ENCODE peak calls at places on chromosome 2, in seven cellular contexts. One of them, this sample, is unnamed.

GRCh38 chr2:33104052-33104623 is 157.4 kb downstream of the LTBP1 start:
- DNase-seq in cardiac muscle cell: no peak
- DNase-seq in foreskin fibroblast: peak
- DNase-seq in fibroblast of the aortic adventitia: peak
- DNase-seq in left ventricle myocardium inferior: no peak
- DNase-seq in GM23338: no peak
- DNase-seq in epithelial cell of esophagus: peak
- DNase-seq in this sample: peak

GRCh38 chr2:64080179-64080578 is 61.0 kb upstream of the VPS54 start:
- DNase-seq in cardiac muscle cell: no peak
- DNase-seq in foreskin fibroblast: no peak
- DNase-seq in fibroblast of the aortic adventitia: no peak
- DNase-seq in left ventricle myocardium inferior: no peak
- DNase-seq in GM23338: no peak
- DNase-seq in epithelial cell of esophagus: no peak
- DNase-seq in this sample: no peak

GRCh38 chr2:1051585-1051984 is 100.9 kb downstream of the SNTG2 start:
- DNase-seq in cardiac muscle cell: no peak
- DNase-seq in foreskin fibroblast: no peak
- DNase-seq in fibroblast of the aortic adventitia: no peak
- DNase-seq in left ventricle myocardium inferior: no peak
- DNase-seq in GM23338: peak
- DNase-seq in epithelial cell of esophagus: no peak
- DNase-seq in this sample: no peak

GRCh38 chr2:34104601-34105000 is 505.5 kb upstream of the FAM98A start:
- DNase-seq in cardiac muscle cell: no peak
- DNase-seq in foreskin fibroblast: no peak
- DNase-seq in fibroblast of the aortic adventitia: peak
- DNase-seq in left ventricle myocardium inferior: no peak
- DNase-seq in GM23338: no peak
- DNase-seq in epithelial cell of esophagus: peak
- DNase-seq in this sample: peak

GRCh38 chr2:216849987-216850386 is 9.9 kb downstream of the TNP1 start:
- DNase-seq in cardiac muscle cell: no peak
- DNase-seq in foreskin fibroblast: no peak
- DNase-seq in fibroblast of the aortic adventitia: peak
- DNase-seq in left ventricle myocardium inferior: peak
- DNase-seq in GM23338: no peak
- DNase-seq in epithelial cell of esophagus: peak
- DNase-seq in this sample: no peak

GRCh38 chr2:222320441-222321395 is 21.9 kb upstream of the PAX3 start:
- DNase-seq in cardiac muscle cell: peak
- DNase-seq in foreskin fibroblast: no peak
- DNase-seq in fibroblast of the aortic adventitia: no peak
- DNase-seq in left ventricle myocardium inferior: peak
- DNase-seq in GM23338: peak
- DNase-seq in epithelial cell of esophagus: no peak
- DNase-seq in this sample: peak

GRCh38 chr2:154133823-154134222 is 262.1 kb downstream of the GALNT13 start:
- DNase-seq in cardiac muscle cell: no peak
- DNase-seq in foreskin fibroblast: no peak
- DNase-seq in fibroblast of the aortic adventitia: peak
- DNase-seq in left ventricle myocardium inferior: no peak
- DNase-seq in GM23338: no peak
- DNase-seq in epithelial cell of esophagus: peak
- DNase-seq in this sample: no peak

GRCh38 chr2:192286093-192286701 is 91.5 kb upstream of the TMEFF2 start:
- DNase-seq in cardiac muscle cell: peak
- DNase-seq in foreskin fibroblast: peak
- DNase-seq in fibroblast of the aortic adventitia: peak
- DNase-seq in left ventricle myocardium inferior: no peak
- DNase-seq in GM23338: peak
- DNase-seq in epithelial cell of esophagus: peak
- DNase-seq in this sample: peak

GRCh38 chr2:126912201-126912600 is 13.5 kb downstream of the TEX51 start:
- DNase-seq in cardiac muscle cell: no peak
- DNase-seq in foreskin fibroblast: no peak
- DNase-seq in fibroblast of the aortic adventitia: no peak
- DNase-seq in left ventricle myocardium inferior: no peak
- DNase-seq in GM23338: no peak
- DNase-seq in epithelial cell of esophagus: no peak
- DNase-seq in this sample: no peak

GRCh38 chr2:179096090-179096489 is 46.2 kb upstream of the CCDC141 start:
- DNase-seq in cardiac muscle cell: no peak
- DNase-seq in foreskin fibroblast: no peak
- DNase-seq in fibroblast of the aortic adventitia: no peak
- DNase-seq in left ventricle myocardium inferior: no peak
- DNase-seq in GM23338: no peak
- DNase-seq in epithelial cell of esophagus: peak
- DNase-seq in this sample: no peak

GRCh38 chr2:23533014-23533730 is 148.2 kb downstream of the KLHL29 start:
- DNase-seq in cardiac muscle cell: no peak
- DNase-seq in foreskin fibroblast: no peak
- DNase-seq in fibroblast of the aortic adventitia: no peak
- DNase-seq in left ventricle myocardium inferior: no peak
- DNase-seq in GM23338: peak
- DNase-seq in epithelial cell of esophagus: no peak
- DNase-seq in this sample: no peak
- H3K4me3 ChIP-seq in cardiac muscle cell: no peak
- H3K4me3 ChIP-seq in foreskin fibroblast: no peak
- H3K4me3 ChIP-seq in fibroblast of the aortic adventitia: no peak
- H3K4me3 ChIP-seq in left ventricle myocardium inferior: no peak
- H3K4me3 ChIP-seq in GM23338: no peak
- H3K4me3 ChIP-seq in epithelial cell of esophagus: no peak
- H3K4me3 ChIP-seq in this sample: no peak

GRCh38 chr2:100613719-100614118 is 50.9 kb downstream of the PDCL3 start:
- DNase-seq in cardiac muscle cell: no peak
- DNase-seq in foreskin fibroblast: no peak
- DNase-seq in fibroblast of the aortic adventitia: no peak
- DNase-seq in left ventricle myocardium inferior: no peak
- DNase-seq in GM23338: no peak
- DNase-seq in epithelial cell of esophagus: no peak
- DNase-seq in this sample: no peak

GRCh38 chr2:100612388-100613000 is 49.7 kb downstream of the PDCL3 start:
- DNase-seq in cardiac muscle cell: no peak
- DNase-seq in foreskin fibroblast: no peak
- DNase-seq in fibroblast of the aortic adventitia: no peak
- DNase-seq in left ventricle myocardium inferior: no peak
- DNase-seq in GM23338: no peak
- DNase-seq in epithelial cell of esophagus: no peak
- DNase-seq in this sample: no peak

GRCh38 chr2:100606740-100607343 is 44.0 kb downstream of the PDCL3 start:
- DNase-seq in cardiac muscle cell: peak
- DNase-seq in foreskin fibroblast: no peak
- DNase-seq in fibroblast of the aortic adventitia: peak
- DNase-seq in left ventricle myocardium inferior: no peak
- DNase-seq in GM23338: peak
- DNase-seq in epithelial cell of esophagus: peak
- DNase-seq in this sample: peak

GRCh38 chr2:100611079-100612029 is 48.6 kb downstream of the PDCL3 start:
- DNase-seq in cardiac muscle cell: no peak
- DNase-seq in foreskin fibroblast: no peak
- DNase-seq in fibroblast of the aortic adventitia: no peak
- DNase-seq in left ventricle myocardium inferior: no peak
- DNase-seq in GM23338: no peak
- DNase-seq in epithelial cell of esophagus: no peak
- DNase-seq in this sample: no peak

DNA sequence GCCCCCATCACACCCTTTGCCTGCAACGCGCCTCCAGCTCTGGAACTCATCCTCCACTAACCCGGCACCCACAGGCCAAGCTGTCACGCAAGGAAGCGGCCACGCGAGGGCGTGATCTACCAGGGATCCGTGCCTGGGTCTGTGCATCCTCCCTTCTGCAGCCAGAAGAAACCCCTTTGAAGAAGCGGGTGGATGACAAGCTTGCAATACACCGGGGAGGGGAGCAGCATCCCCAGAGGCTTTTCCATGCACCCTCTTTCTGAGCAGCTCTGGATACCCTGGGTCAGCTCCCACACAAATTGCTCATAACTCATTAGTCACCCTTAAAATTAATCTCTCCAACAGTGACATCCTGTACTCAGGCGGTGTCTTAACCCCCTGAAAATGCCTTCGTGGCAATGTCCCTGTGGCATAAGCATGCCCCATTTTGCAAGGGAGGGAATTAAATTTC is 47.6 kb downstream of the PDCL3 start:
- DNase-seq in cardiac muscle cell: peak
- DNase-seq in foreskin fibroblast: peak
- DNase-seq in fibroblast of the aortic adventitia: peak
- DNase-seq in left ventricle myocardium inferior: peak
- DNase-seq in GM23338: peak
- DNase-seq in epithelial cell of esophagus: peak
- DNase-seq in this sample: peak
- TF ChIP-seq CTCF in cardiac muscle cell: peak
- TF ChIP-seq CTCF in foreskin fibroblast: peak
- TF ChIP-seq CTCF in fibroblast of the aortic adventitia: peak
- TF ChIP-seq CTCF in left ventricle myocardium inferior: peak
- TF ChIP-seq CTCF in GM23338: peak
- TF ChIP-seq CTCF in epithelial cell of esophagus: peak
- TF ChIP-seq CTCF in this sample: peak

GRCh38 chr2:106030287-106031268 is 163.5 kb downstream of the UXS1 start:
- DNase-seq in cardiac muscle cell: peak
- DNase-seq in foreskin fibroblast: peak
- DNase-seq in fibroblast of the aortic adventitia: peak
- DNase-seq in left ventricle myocardium inferior: peak
- DNase-seq in GM23338: no peak
- DNase-seq in epithelial cell of esophagus: peak
- DNase-seq in this sample: peak

GRCh38 chr2:106025796-106026195 is 168.3 kb downstream of the UXS1 start:
- DNase-seq in cardiac muscle cell: no peak
- DNase-seq in foreskin fibroblast: no peak
- DNase-seq in fibroblast of the aortic adventitia: no peak
- DNase-seq in left ventricle myocardium inferior: no peak
- DNase-seq in GM23338: no peak
- DNase-seq in epithelial cell of esophagus: no peak
- DNase-seq in this sample: no peak

GRCh38 chr2:106026271-106027190 is 167.6 kb downstream of the UXS1 start:
- DNase-seq in cardiac muscle cell: no peak
- DNase-seq in foreskin fibroblast: no peak
- DNase-seq in fibroblast of the aortic adventitia: no peak
- DNase-seq in left ventricle myocardium inferior: no peak
- DNase-seq in GM23338: no peak
- DNase-seq in epithelial cell of esophagus: no peak
- DNase-seq in this sample: no peak

GRCh38 chr2:106032676-106033075 is 161.4 kb downstream of the UXS1 start:
- DNase-seq in cardiac muscle cell: no peak
- DNase-seq in foreskin fibroblast: no peak
- DNase-seq in fibroblast of the aortic adventitia: peak
- DNase-seq in left ventricle myocardium inferior: no peak
- DNase-seq in GM23338: no peak
- DNase-seq in epithelial cell of esophagus: no peak
- DNase-seq in this sample: no peak

GRCh38 chr2:106028192-106028591 is 165.9 kb downstream of the UXS1 start:
- DNase-seq in cardiac muscle cell: no peak
- DNase-seq in foreskin fibroblast: no peak
- DNase-seq in fibroblast of the aortic adventitia: no peak
- DNase-seq in left ventricle myocardium inferior: no peak
- DNase-seq in GM23338: no peak
- DNase-seq in epithelial cell of esophagus: no peak
- DNase-seq in this sample: no peak
- H3K4me3 ChIP-seq in cardiac muscle cell: no peak
- H3K4me3 ChIP-seq in foreskin fibroblast: no peak
- H3K4me3 ChIP-seq in fibroblast of the aortic adventitia: no peak
- H3K4me3 ChIP-seq in left ventricle myocardium inferior: no peak
- H3K4me3 ChIP-seq in GM23338: no peak
- H3K4me3 ChIP-seq in epithelial cell of esophagus: no peak
- H3K4me3 ChIP-seq in this sample: no peak

GRCh38 chr2:112910219-112910618 is 746 bp upstream of the IL37 start:
- DNase-seq in cardiac muscle cell: no peak
- DNase-seq in foreskin fibroblast: no peak
- DNase-seq in fibroblast of the aortic adventitia: no peak
- DNase-seq in left ventricle myocardium inferior: no peak
- DNase-seq in GM23338: no peak
- DNase-seq in epithelial cell of esophagus: no peak
- DNase-seq in this sample: no peak
- TF ChIP-seq CTCF in cardiac muscle cell: no peak
- TF ChIP-seq CTCF in foreskin fibroblast: no peak
- TF ChIP-seq CTCF in fibroblast of the aortic adventitia: no peak
- TF ChIP-seq CTCF in left ventricle myocardium inferior: no peak
- TF ChIP-seq CTCF in GM23338: no peak
- TF ChIP-seq CTCF in epithelial cell of esophagus: no peak
- TF ChIP-seq CTCF in this sample: no peak

DNA sequence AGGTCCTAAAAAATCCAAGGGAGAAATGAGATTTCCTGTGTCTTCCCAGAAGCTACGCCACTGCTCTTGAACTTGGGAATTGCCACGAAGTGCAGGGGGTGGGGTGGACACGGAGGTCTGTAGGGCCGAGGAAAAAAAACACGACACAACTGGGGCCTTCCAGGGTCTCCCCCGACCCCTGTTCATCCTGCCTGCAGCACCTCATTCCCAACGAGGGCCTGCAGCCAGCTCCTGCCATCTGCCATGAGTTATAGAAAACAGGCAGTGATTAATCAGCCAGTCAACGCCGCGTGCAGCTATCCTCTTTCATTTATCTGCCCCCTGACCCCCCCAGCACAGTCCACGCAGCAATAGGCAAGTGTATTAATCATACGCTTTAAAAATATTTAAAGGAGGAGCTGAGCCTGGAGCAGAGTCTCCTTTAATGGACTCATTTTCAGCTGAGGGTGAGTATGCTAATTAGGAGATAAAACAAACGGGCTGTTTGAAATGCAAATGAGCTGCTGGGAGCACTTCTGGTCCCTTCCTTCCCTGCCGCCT is 209.9 kb downstream of the TFCP2L1 start:
- DNase-seq in cardiac muscle cell: peak
- DNase-seq in foreskin fibroblast: peak
- DNase-seq in fibroblast of the aortic adventitia: peak
- DNase-seq in left ventricle myocardium inferior: no peak
- DNase-seq in GM23338: peak
- DNase-seq in epithelial cell of esophagus: peak
- DNase-seq in this sample: peak
- H3K4me3 ChIP-seq in cardiac muscle cell: peak
- H3K4me3 ChIP-seq in foreskin fibroblast: peak
- H3K4me3 ChIP-seq in fibroblast of the aortic adventitia: no peak
- H3K4me3 ChIP-seq in left ventricle myocardium inferior: no peak
- H3K4me3 ChIP-seq in GM23338: peak
- H3K4me3 ChIP-seq in epithelial cell of esophagus: no peak
- H3K4me3 ChIP-seq in this sample: no peak

GRCh38 chr2:22878094-22878493 is 506.9 kb upstream of the KLHL29 start:
- DNase-seq in cardiac muscle cell: no peak
- DNase-seq in foreskin fibroblast: no peak
- DNase-seq in fibroblast of the aortic adventitia: no peak
- DNase-seq in left ventricle myocardium inferior: no peak
- DNase-seq in GM23338: no peak
- DNase-seq in epithelial cell of esophagus: no peak
- DNase-seq in this sample: no peak
- TF ChIP-seq CTCF in cardiac muscle cell: no peak
- TF ChIP-seq CTCF in foreskin fibroblast: no peak
- TF ChIP-seq CTCF in fibroblast of the aortic adventitia: no peak
- TF ChIP-seq CTCF in left ventricle myocardium inferior: no peak
- TF ChIP-seq CTCF in GM23338: no peak
- TF ChIP-seq CTCF in epithelial cell of esophagus: no peak
- TF ChIP-seq CTCF in this sample: no peak

GRCh38 chr2:172736419-172737174 is 952 bp downstream of the RAPGEF4 start:
- DNase-seq in cardiac muscle cell: peak
- DNase-seq in foreskin fibroblast: no peak
- DNase-seq in fibroblast of the aortic adventitia: no peak
- DNase-seq in left ventricle myocardium inferior: no peak
- DNase-seq in GM23338: peak
- DNase-seq in epithelial cell of esophagus: peak
- DNase-seq in this sample: no peak
- H3K4me3 ChIP-seq in cardiac muscle cell: peak
- H3K4me3 ChIP-seq in foreskin fibroblast: peak
- H3K4me3 ChIP-seq in fibroblast of the aortic adventitia: no peak
- H3K4me3 ChIP-seq in left ventricle myocardium inferior: peak
- H3K4me3 ChIP-seq in GM23338: peak
- H3K4me3 ChIP-seq in epithelial cell of esophagus: peak
- H3K4me3 ChIP-seq in this sample: peak